ENCODE peak calls at places on chromosome 21, in four cellular contexts. F is fibroblast of mammary gland, N is foreskin fibroblast, H is HFF-Myc. S is an unnamed sample.
A peak's percentile ranks its signal among the peaks of the same experiment; 100 is the strongest.

GRCh38 chr21:46217511-46218196 is 10.9 kb downstream of the LSS start:
- DNase-seq in N (no peak), F (no peak), H (no peak), S (no peak)

GRCh38 chr21:25942145-25942544 is 207.4 kb downstream of the GABPA start:
- DNase-seq in F (no peak), N (no peak), H (no peak), S (no peak)

GRCh38 chr21:25845729-25846256 is 111.0 kb downstream of the GABPA start:
- DNase-seq in F (no peak), H (no peak), N (no peak), S (no peak)

GRCh38 chr21:42220138-42220701 is 1.3 kb downstream of the ABCG1 start:
- DNase-seq in N (peak; percentile 26), F (peak; percentile 53), H (no peak), S (no peak)

GRCh38 chr21:44974676-44975075 is 34.8 kb downstream of the SLX9 start:
- DNase-seq in N (no peak), F (no peak), H (no peak), S (no peak)

GRCh38 chr21:45620201-45620600 is 23.3 kb upstream of the PCBP3 start:
- DNase-seq in F (no peak), N (no peak), H (no peak), S (no peak)

GRCh38 chr21:46161800-46162592 is 6.6 kb upstream of the FTCD start:
- DNase-seq in N (no peak), H (no peak), F (no peak), S (no peak)

GRCh38 chr21:46048926-46049889 is 48.7 kb upstream of the COL6A2 start:
- DNase-seq in N (peak; percentile 100), H (peak; percentile 99), F (peak; percentile 100), S (peak; percentile 100)

GRCh38 chr21:46675595-46676280 is 40.3 kb downstream of the PRMT2 start:
- DNase-seq in H (no peak), F (no peak), N (no peak), S (no peak)

GRCh38 chr21:14488805-14489204 is 57.3 kb downstream of the SAMSN1 start:
- DNase-seq in H (no peak), N (no peak), F (no peak), S (no peak)

GRCh38 chr21:45381865-45382697 is 22.9 kb upstream of the COL18A1 start:
- DNase-seq in F (no peak), H (no peak), N (no peak), S (no peak)

GRCh38 chr21:31232344-31232743 is 111.7 kb downstream of the TIAM1 start:
- DNase-seq in F (no peak), N (no peak), H (no peak), S (no peak)

GRCh38 chr21:30497065-30497464 is at the start of gene KRTAP19-4:
- DNase-seq in N (no peak), F (no peak), H (no peak), S (no peak)

GRCh38 chr21:43634618-43635017 is 24.7 kb downstream of the HSF2BP start:
- DNase-seq in H (no peak), N (peak; percentile 13), F (peak; percentile 31), S (no peak)

GRCh38 chr21:45248893-45249381 is 38.8 kb downstream of the POFUT2 start:
- DNase-seq in N (no peak), F (peak; percentile 29), H (no peak), S (no peak)

GRCh38 chr21:42234026-42234425 is 15.1 kb downstream of the ABCG1 start:
- DNase-seq in N (no peak), H (no peak), F (no peak), S (no peak)

GRCh38 chr21:43597845-43598244 is 61.4 kb downstream of the HSF2BP start:
- DNase-seq in N (no peak), H (no peak), F (no peak), S (no peak)

GRCh38 chr21:27734146-27734545 is 767.3 kb upstream of the ADAMTS5 start:
- DNase-seq in F (peak; percentile 35), H (peak; percentile 19), N (peak; percentile 45), S (peak; percentile 80)

GRCh38 chr21:44649701-44650100 is 3.5 kb downstream of the KRTAP10-11 start:
- DNase-seq in N (no peak), H (no peak), F (no peak), S (no peak)

DNA sequence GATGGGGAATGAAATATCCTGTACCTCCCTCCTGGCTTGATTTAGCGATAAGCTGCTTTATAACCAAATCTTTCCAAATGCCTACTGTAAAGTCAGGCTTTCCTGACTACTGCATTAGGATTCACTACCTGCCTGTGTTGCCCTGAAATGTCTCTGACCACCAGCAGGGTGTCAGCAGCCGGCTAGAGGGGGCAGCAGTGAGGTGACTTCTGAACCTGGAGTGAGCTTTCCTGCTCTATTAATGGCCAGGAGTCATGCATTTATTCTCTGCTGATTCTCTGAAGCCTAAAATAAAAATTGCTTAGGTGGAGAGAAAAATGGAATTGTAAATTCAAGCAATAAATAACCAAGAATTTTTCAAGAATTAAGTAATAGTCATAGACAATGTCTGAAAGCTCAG is 2.5 kb downstream of the BACE2 start:
- DNase-seq in H (no peak), F (peak; percentile 46), N (peak; percentile 3), S (no peak)
- H3K4me3 ChIP-seq in H (no peak overlapping the region), F (no peak overlapping the region), N (no peak overlapping the region), S (no peak overlapping the region)

GRCh38 chr21:36040389-36040788 is 19.9 kb downstream of the SETD4 start:
- DNase-seq in N (no peak), F (no peak), H (no peak), S (no peak)

GRCh38 chr21:36041910-36042309 is 18.4 kb downstream of the SETD4 start:
- DNase-seq in F (no peak), N (no peak), H (no peak), S (no peak)

GRCh38 chr21:36038701-36039497 is 21.4 kb downstream of the SETD4 start:
- DNase-seq in H (no peak), N (no peak), F (no peak), S (no peak)

GRCh38 chr21:36044056-36044455 is 16.3 kb downstream of the SETD4 start:
- DNase-seq in N (no peak), H (no peak), F (no peak), S (no peak)

DNA sequence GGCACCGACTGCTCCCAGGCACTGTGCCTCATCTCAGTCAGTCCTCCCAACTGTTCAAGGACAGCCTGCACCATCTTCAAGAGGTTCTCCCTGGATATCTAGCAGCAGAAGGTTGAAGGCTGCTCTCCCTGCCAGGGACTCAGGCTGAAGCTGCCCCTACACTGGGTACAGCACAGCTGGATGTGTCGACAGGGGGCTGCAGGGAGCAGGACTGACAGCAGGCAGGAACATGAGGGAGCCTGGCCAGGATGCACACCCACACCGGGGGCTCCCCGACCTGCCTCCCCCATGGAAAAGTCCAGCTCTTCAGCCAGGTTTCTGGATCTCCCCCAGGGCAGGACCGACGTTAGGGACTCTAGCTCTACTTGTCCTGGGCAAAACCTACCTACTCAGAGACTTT is 20.5 kb downstream of the SETD4 start:
- DNase-seq in H (no peak), F (no peak), N (no peak), S (no peak)
- TF ChIP-seq CTCF in H (no peak), F (no peak), N (no peak), S (no peak)

GRCh38 chr21:33035147-33035546 is 9.4 kb downstream of the OLIG2 start:
- DNase-seq in H (no peak), F (no peak), N (no peak), S (no peak)

GRCh38 chr21:33031562-33031961 is 5.8 kb downstream of the OLIG2 start:
- DNase-seq in N (no peak), F (no peak), H (no peak), S (no peak)

GRCh38 chr21:33033961-33034413 is 8.3 kb downstream of the OLIG2 start:
- DNase-seq in F (no peak), N (no peak), H (no peak), S (no peak)

GRCh38 chr21:33032434-33033047 is 6.8 kb downstream of the OLIG2 start:
- DNase-seq in N (no peak), F (no peak), H (no peak), S (no peak)

GRCh38 chr21:33033094-33033951 is 7.6 kb downstream of the OLIG2 start:
- DNase-seq in N (no peak), H (no peak), F (no peak), S (no peak)
- H3K4me3 ChIP-seq in N (no peak overlapping the region), H (no peak overlapping the region), F (no peak overlapping the region), S (no peak overlapping the region)

DNA sequence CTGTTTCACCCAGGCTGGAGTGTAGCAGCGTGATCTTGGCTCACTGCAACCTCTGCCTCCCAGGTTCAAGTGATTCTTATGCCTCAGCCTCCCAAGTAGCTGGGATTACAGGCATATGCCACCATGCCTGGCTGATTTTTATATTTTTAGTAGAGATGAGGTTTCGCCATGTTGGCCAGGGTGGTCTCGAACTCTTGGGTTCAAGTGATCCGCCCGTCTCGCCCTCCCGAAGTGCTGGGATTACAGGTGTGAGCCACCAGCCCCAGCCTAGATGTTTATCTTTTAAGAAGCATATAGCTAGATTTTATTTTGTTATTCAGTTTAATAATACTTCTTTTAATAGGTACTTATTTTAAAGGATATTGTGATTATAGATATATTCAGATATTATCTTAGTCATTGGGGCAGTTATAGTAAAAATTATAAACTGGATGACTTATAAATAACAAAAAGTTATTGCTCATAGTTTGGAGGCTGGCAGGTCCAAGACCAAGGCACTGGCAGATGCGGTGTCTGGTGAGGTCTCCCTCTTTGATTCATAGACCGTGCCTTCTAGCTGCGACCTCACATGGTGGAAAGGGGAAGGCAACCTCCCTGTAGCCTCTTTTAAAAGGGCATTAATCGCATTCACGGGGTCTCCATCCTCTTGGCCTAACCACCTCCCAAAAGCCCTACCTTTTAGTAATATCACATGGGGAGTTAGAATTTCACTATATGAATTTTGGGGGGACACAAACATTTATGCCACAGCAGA is 3.1 kb upstream of the KCNE2 start:
- DNase-seq in F (no peak), N (no peak), H (no peak), S (no peak)
- TF ChIP-seq CTCF in F (no peak), N (no peak), H (no peak), S (no peak)

GRCh38 chr21:16587141-16587570 is 857.4 kb downstream of the USP25 start:
- DNase-seq in H (no peak), F (peak; percentile 88), N (peak; percentile 76), S (no peak)
- H3K4me3 ChIP-seq in H (no peak overlapping the region), F (peak overlapping the region; percentile 34), N (no peak overlapping the region), S (no peak overlapping the region)

GRCh38 chr21:36966066-36966845 is at the start of gene HLCS:
- DNase-seq in F (peak; percentile 27), H (no peak), N (peak; percentile 58), S (no peak)
- TF ChIP-seq CTCF in F (no peak), H (no peak), N (no peak), S (peak; percentile 14)

S was measured in AG04449.